ENCODE peak calls at places on chromosomes 2 and 18, in six cellular contexts. B is K562, X is upper lobe of left lung, W is A549, G is GM12878, T is HepG2. H is an unnamed sample.
A peak's percentile ranks its signal among the peaks of the same experiment; 100 is the strongest.

GRCh38 chr2:235011607-235011928 is 59.8 kb downstream of the SH3BP4 start:
- ATAC-seq in B (no peak), X (no peak), W (no peak), G (no peak), T (no peak), H (no peak)

GRCh38 chr18:23056315-23056714 is 79.0 kb upstream of the CABLES1 start:
- ATAC-seq in B (no peak), X (no peak), W (no peak), G (no peak), T (no peak), H (no peak)

GRCh38 chr2:151774506-151774905 is 40.2 kb upstream of the NEB start:
- ATAC-seq in B (no peak), X (no peak), W (no peak), G (no peak), T (no peak), H (no peak)

GRCh38 chr2:109638807-109639206 is 24.6 kb downstream of the SOWAHC start:
- ATAC-seq in B (no peak), X (no peak), W (no peak), G (peak; percentile 78), T (peak; percentile 61), H (no peak)

GRCh38 chr2:161416633-161417427 is 733 bp downstream of the TBR1 start:
- ATAC-seq in B (no peak), X (peak; percentile 13), W (peak; percentile 6), G (peak; percentile 28), T (peak; percentile 1), H (no peak)

GRCh38 chr18:36693931-36694661 is 134.7 kb downstream of the TPGS2 start:
- ATAC-seq in B (peak; percentile 18), X (peak; percentile 90), W (peak; percentile 52), G (no peak), T (peak; percentile 99), H (peak; percentile 58)

GRCh38 chr2:200795044-200795443 is 16.7 kb upstream of the BZW1 start:
- ATAC-seq in B (peak; percentile 94), X (peak; percentile 34), W (peak; percentile 83), G (no peak), T (peak; percentile 71), H (peak; percentile 80)

GRCh38 chr2:205758051-205758450 is 75.8 kb downstream of the NRP2 start:
- ATAC-seq in B (no peak), X (no peak), W (peak; percentile 15), G (no peak), T (no peak), H (peak; percentile 47)

DNA sequence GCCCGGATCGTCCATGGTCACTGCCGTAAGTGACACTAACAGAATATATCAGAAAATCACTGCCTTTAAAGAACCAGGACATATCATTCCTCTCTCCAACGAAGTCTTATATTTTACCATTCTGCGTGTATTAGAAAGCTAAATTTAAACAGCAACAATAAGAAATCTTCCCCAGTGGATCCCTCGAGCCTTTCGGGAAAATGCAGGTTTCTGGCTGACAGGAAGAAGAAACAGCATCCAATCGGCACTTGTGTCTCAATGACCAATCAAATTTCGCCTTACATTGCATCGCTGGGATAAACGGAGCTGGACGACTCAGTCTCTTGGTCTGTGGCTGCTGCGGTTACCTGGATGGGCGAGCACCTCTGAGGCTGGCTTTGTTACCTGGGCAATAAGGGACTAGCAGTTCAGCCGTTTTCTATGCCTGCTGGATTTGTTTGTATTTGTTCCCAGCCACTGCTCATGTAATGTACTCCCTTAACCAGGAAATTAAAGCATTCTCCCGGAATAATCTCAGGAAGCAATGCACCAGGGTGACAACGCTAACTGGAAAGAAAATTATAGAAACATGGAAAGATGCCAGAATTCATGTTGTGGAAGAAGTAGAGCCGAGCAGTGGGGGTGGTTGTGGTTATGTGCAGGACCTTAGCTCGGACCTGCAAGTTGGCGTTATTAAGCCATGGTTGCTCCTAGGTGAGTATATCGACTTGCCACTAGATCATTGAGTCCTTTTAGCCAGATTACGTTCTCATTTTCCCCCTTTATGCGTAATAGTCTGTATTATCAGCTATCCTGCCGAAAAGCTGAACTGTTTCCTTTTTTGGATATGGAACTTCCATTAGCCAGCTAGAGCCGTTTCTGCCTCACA is at the start of gene DUSP19:
- ATAC-seq in B (peak; percentile 90), X (peak; percentile 95), W (peak; percentile 96), G (peak; percentile 92), T (peak; percentile 95), H (peak; percentile 94)
- TF ChIP-seq EP300 in B (no peak), X (no peak), W (no peak), G (no peak), T (no peak), H (no peak)

GRCh38 chr2:207159002-207159401 is 6.7 kb downstream of the KLF7 start:
- ATAC-seq in B (no peak), X (no peak), W (no peak), G (no peak), T (no peak), H (no peak)
- H3K4me1 ChIP-seq in B (no peaks in the 10 kb centered on the region), X (peaks cover 72% of the 10 kb centered on the region), W (peaks cover 85% of the 10 kb centered on the region), G (peaks cover 22% of the 10 kb centered on the region), T (peaks cover 31% of the 10 kb centered on the region), H (peaks cover 93% of the 10 kb centered on the region)

DNA sequence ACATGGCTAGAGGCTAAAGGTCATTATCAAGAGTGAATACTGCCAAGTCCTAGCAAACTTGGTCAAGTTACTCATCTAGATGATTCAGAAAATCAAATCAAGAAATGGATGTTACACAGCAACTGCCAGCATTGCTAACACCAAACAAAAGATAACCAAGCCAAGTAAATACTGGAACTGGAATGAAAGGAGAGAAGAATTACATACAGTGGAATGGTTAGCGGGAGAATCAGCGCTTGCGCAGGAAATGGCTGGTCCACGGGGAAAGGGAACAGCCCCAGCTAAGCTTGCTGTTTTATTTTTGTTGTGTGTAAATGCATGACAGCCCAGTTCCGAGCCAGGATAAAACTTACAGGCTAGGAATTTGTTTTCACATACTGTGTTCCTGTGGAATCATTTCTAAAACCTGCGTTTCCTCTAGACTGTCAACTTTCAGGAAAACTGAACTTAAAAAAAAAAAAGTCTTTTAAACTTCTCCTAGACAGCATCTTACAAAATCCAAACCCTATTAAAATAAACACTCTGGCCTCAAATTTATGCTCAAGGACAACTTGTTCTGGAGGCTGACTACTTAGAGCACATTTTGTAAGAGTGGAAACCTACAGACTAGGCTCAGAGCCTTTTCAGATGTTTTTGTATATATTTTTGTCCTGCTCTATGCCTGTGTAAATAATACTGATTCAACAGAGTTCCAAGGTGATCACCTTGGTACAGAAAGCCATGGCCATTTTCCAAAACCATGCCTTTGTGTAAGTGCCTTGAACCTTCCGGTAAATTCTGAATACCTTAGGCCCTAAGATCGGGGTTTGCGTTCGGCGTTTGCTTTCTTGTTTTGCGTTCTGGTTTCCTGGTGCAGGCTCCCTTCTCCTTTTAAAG is 30.7 kb upstream of the TXNDC2 start:
- ATAC-seq in B (no peak), X (peak; percentile 87), W (no peak), G (no peak), T (peak; percentile 84), H (peak; percentile 90)
- TF ChIP-seq EP300 in B (no peak), X (peak; percentile 60), W (no peak), G (no peak), T (peak; percentile 83), H (peak; percentile 72)

GRCh38 chr2:226738821-226739507 is 60.7 kb downstream of the IRS1 start:
- ATAC-seq in B (no peak), X (no peak), W (peak; percentile 53), G (no peak), T (peak; percentile 81), H (no peak)
- H3K4me1 ChIP-seq in B (no peaks in the 10 kb centered on the region), X (peaks cover 14% of the 10 kb centered on the region), W (peaks cover 64% of the 10 kb centered on the region), G (no peaks in the 10 kb centered on the region), T (peaks cover 60% of the 10 kb centered on the region), H (peaks cover 56% of the 10 kb centered on the region)

GRCh38 chr2:3322311-3322970 is 55.2 kb downstream of the EIPR1 start:
- ATAC-seq in B (no peak), X (no peak), W (no peak), G (no peak), T (no peak), H (no peak)
- TF ChIP-seq EP300 in B (no peak), X (no peak), W (no peak), G (no peak), T (no peak), H (no peak)

H was measured in gastroesophageal sphincter.